ENCODE peak calls at places on chromosomes 16 and 17, in ten cellular contexts. One of them, this sample, is unnamed.

GRCh38 chr16:50549561-50549915 is 1.3 kb downstream of the NKD1 start:
- DNase-seq in naive thymus-derived CD4-positive, alpha-beta T cell: no peak
- DNase-seq in CD4-positive, CD25-positive, alpha-beta regulatory T cell: no peak
- DNase-seq in AG20443: no peak
- DNase-seq in hypothalamus: no peak
- DNase-seq in NCI-H1694: no peak
- DNase-seq in NCI-H1436: no peak
- DNase-seq in tibial nerve: no peak
- DNase-seq in T-cell: no peak
- DNase-seq in stimulated activated CD4-positive, alpha-beta T cell treated with anti-CD3 and anti-CD28 coated beads, Interleukin-15, amount 100 ng/mL, for 1 hour: no peak
- DNase-seq in this sample: no peak

GRCh38 chr17:2222901-2223616 is 80.5 kb downstream of the SMG6 start:
- DNase-seq in hypothalamus: no peak
- DNase-seq in NCI-H1436: no peak
- DNase-seq in naive thymus-derived CD4-positive, alpha-beta T cell: no peak
- DNase-seq in CD4-positive, CD25-positive, alpha-beta regulatory T cell: no peak
- DNase-seq in stimulated activated CD4-positive, alpha-beta T cell treated with anti-CD3 and anti-CD28 coated beads, Interleukin-15, amount 100 ng/mL, for 1 hour: peak
- DNase-seq in T-cell: peak
- DNase-seq in AG20443: peak
- DNase-seq in NCI-H1694: no peak
- DNase-seq in tibial nerve: peak
- DNase-seq in this sample: no peak

GRCh38 chr17:29344201-29344856 is 45.8 kb upstream of the TAOK1 start:
- DNase-seq in T-cell: no peak
- DNase-seq in naive thymus-derived CD4-positive, alpha-beta T cell: no peak
- DNase-seq in AG20443: no peak
- DNase-seq in hypothalamus: no peak
- DNase-seq in tibial nerve: no peak
- DNase-seq in NCI-H1694: no peak
- DNase-seq in NCI-H1436: no peak
- DNase-seq in stimulated activated CD4-positive, alpha-beta T cell treated with anti-CD3 and anti-CD28 coated beads, Interleukin-15, amount 100 ng/mL, for 1 hour: no peak
- DNase-seq in CD4-positive, CD25-positive, alpha-beta regulatory T cell: no peak
- DNase-seq in this sample: no peak

GRCh38 chr17:17359271-17359670 is 56.1 kb downstream of the NT5M start:
- DNase-seq in hypothalamus: no peak
- DNase-seq in CD4-positive, CD25-positive, alpha-beta regulatory T cell: no peak
- DNase-seq in stimulated activated CD4-positive, alpha-beta T cell treated with anti-CD3 and anti-CD28 coated beads, Interleukin-15, amount 100 ng/mL, for 1 hour: no peak
- DNase-seq in naive thymus-derived CD4-positive, alpha-beta T cell: no peak
- DNase-seq in NCI-H1436: no peak
- DNase-seq in AG20443: no peak
- DNase-seq in T-cell: no peak
- DNase-seq in NCI-H1694: no peak
- DNase-seq in tibial nerve: no peak
- DNase-seq in this sample: no peak

GRCh38 chr17:80855196-80855967 is 136.3 kb upstream of the CHMP6 start:
- DNase-seq in hypothalamus: no peak
- DNase-seq in stimulated activated CD4-positive, alpha-beta T cell treated with anti-CD3 and anti-CD28 coated beads, Interleukin-15, amount 100 ng/mL, for 1 hour: no peak
- DNase-seq in AG20443: no peak
- DNase-seq in CD4-positive, CD25-positive, alpha-beta regulatory T cell: no peak
- DNase-seq in NCI-H1694: no peak
- DNase-seq in tibial nerve: no peak
- DNase-seq in naive thymus-derived CD4-positive, alpha-beta T cell: no peak
- DNase-seq in NCI-H1436: no peak
- DNase-seq in T-cell: no peak
- DNase-seq in this sample: no peak

GRCh38 chr17:68584904-68585303 is 16.3 kb downstream of the FAM20A start:
- DNase-seq in NCI-H1436: no peak
- DNase-seq in stimulated activated CD4-positive, alpha-beta T cell treated with anti-CD3 and anti-CD28 coated beads, Interleukin-15, amount 100 ng/mL, for 1 hour: no peak
- DNase-seq in hypothalamus: no peak
- DNase-seq in AG20443: no peak
- DNase-seq in NCI-H1694: no peak
- DNase-seq in naive thymus-derived CD4-positive, alpha-beta T cell: no peak
- DNase-seq in tibial nerve: no peak
- DNase-seq in CD4-positive, CD25-positive, alpha-beta regulatory T cell: no peak
- DNase-seq in T-cell: no peak
- DNase-seq in this sample: no peak

GRCh38 chr17:82249896-82250581 is 21.2 kb downstream of the SLC16A3 start:
- DNase-seq in NCI-H1436: no peak
- DNase-seq in NCI-H1694: no peak
- DNase-seq in tibial nerve: no peak
- DNase-seq in stimulated activated CD4-positive, alpha-beta T cell treated with anti-CD3 and anti-CD28 coated beads, Interleukin-15, amount 100 ng/mL, for 1 hour: no peak
- DNase-seq in naive thymus-derived CD4-positive, alpha-beta T cell: no peak
- DNase-seq in CD4-positive, CD25-positive, alpha-beta regulatory T cell: no peak
- DNase-seq in hypothalamus: no peak
- DNase-seq in T-cell: no peak
- DNase-seq in AG20443: no peak
- DNase-seq in this sample: no peak

GRCh38 chr16:24036038-24036543 is 200.3 kb downstream of the PRKCB start:
- DNase-seq in stimulated activated CD4-positive, alpha-beta T cell treated with anti-CD3 and anti-CD28 coated beads, Interleukin-15, amount 100 ng/mL, for 1 hour: no peak
- DNase-seq in CD4-positive, CD25-positive, alpha-beta regulatory T cell: no peak
- DNase-seq in NCI-H1436: no peak
- DNase-seq in NCI-H1694: no peak
- DNase-seq in naive thymus-derived CD4-positive, alpha-beta T cell: no peak
- DNase-seq in hypothalamus: no peak
- DNase-seq in tibial nerve: no peak
- DNase-seq in T-cell: no peak
- DNase-seq in AG20443: no peak
- DNase-seq in this sample: no peak

GRCh38 chr17:49776864-49777263 is 11.6 kb upstream of the KAT7 start:
- DNase-seq in stimulated activated CD4-positive, alpha-beta T cell treated with anti-CD3 and anti-CD28 coated beads, Interleukin-15, amount 100 ng/mL, for 1 hour: no peak
- DNase-seq in AG20443: peak
- DNase-seq in T-cell: no peak
- DNase-seq in NCI-H1436: no peak
- DNase-seq in hypothalamus: no peak
- DNase-seq in naive thymus-derived CD4-positive, alpha-beta T cell: no peak
- DNase-seq in NCI-H1694: no peak
- DNase-seq in tibial nerve: no peak
- DNase-seq in CD4-positive, CD25-positive, alpha-beta regulatory T cell: no peak
- DNase-seq in this sample: no peak

GRCh38 chr16:55955845-55956244 is 80.7 kb upstream of the CES5A start:
- DNase-seq in hypothalamus: peak
- DNase-seq in stimulated activated CD4-positive, alpha-beta T cell treated with anti-CD3 and anti-CD28 coated beads, Interleukin-15, amount 100 ng/mL, for 1 hour: no peak
- DNase-seq in tibial nerve: no peak
- DNase-seq in AG20443: no peak
- DNase-seq in T-cell: no peak
- DNase-seq in NCI-H1694: peak
- DNase-seq in CD4-positive, CD25-positive, alpha-beta regulatory T cell: no peak
- DNase-seq in naive thymus-derived CD4-positive, alpha-beta T cell: no peak
- DNase-seq in NCI-H1436: peak
- DNase-seq in this sample: no peak

GRCh38 chr16:15736529-15736928 is 86.5 kb downstream of the NDE1 start:
- DNase-seq in NCI-H1436: no peak
- DNase-seq in tibial nerve: no peak
- DNase-seq in AG20443: no peak
- DNase-seq in NCI-H1694: no peak
- DNase-seq in hypothalamus: no peak
- DNase-seq in naive thymus-derived CD4-positive, alpha-beta T cell: no peak
- DNase-seq in stimulated activated CD4-positive, alpha-beta T cell treated with anti-CD3 and anti-CD28 coated beads, Interleukin-15, amount 100 ng/mL, for 1 hour: no peak
- DNase-seq in CD4-positive, CD25-positive, alpha-beta regulatory T cell: no peak
- DNase-seq in T-cell: no peak
- DNase-seq in this sample: no peak

GRCh38 chr16:86718118-86718517 is 139.8 kb downstream of the FOXL1 start:
- DNase-seq in AG20443: no peak
- DNase-seq in naive thymus-derived CD4-positive, alpha-beta T cell: no peak
- DNase-seq in CD4-positive, CD25-positive, alpha-beta regulatory T cell: no peak
- DNase-seq in NCI-H1694: no peak
- DNase-seq in stimulated activated CD4-positive, alpha-beta T cell treated with anti-CD3 and anti-CD28 coated beads, Interleukin-15, amount 100 ng/mL, for 1 hour: no peak
- DNase-seq in T-cell: no peak
- DNase-seq in tibial nerve: no peak
- DNase-seq in NCI-H1436: no peak
- DNase-seq in hypothalamus: no peak
- DNase-seq in this sample: no peak

GRCh38 chr17:29390856-29391631 is 881 bp downstream of the TAOK1 start:
- DNase-seq in CD4-positive, CD25-positive, alpha-beta regulatory T cell: peak
- DNase-seq in T-cell: peak
- DNase-seq in naive thymus-derived CD4-positive, alpha-beta T cell: peak
- DNase-seq in NCI-H1694: no peak
- DNase-seq in tibial nerve: no peak
- DNase-seq in hypothalamus: peak
- DNase-seq in stimulated activated CD4-positive, alpha-beta T cell treated with anti-CD3 and anti-CD28 coated beads, Interleukin-15, amount 100 ng/mL, for 1 hour: no peak
- DNase-seq in NCI-H1436: no peak
- DNase-seq in AG20443: peak
- DNase-seq in this sample: peak

This sample was measured in lung microvascular endothelial cell.